ENCODE peak calls at places on chromosomes 11 and 22, in five cellular contexts. J is PC-3, F is AG10803, Z is lung, K is K562. Q is an unnamed sample.

GRCh38 chr22:19719055-19719482 is 4.3 kb upstream of the GP1BB start:
- DNase-seq in J (no peak), F (no peak), Z (no peak), K (peak; percentile 93), Q (no peak)

GRCh38 chr22:47111626-47112373 is 349.4 kb downstream of the TBC1D22A start:
- DNase-seq in J (no peak), Z (no peak), K (no peak), F (no peak), Q (no peak)

GRCh38 chr11:97461044-97461880 is 1071.4 kb downstream of the JRKL start:
- DNase-seq in F (no peak), K (no peak), Z (no peak), J (no peak), Q (no peak)

GRCh38 chr11:129738242-129738641 is 77.4 kb upstream of the TMEM45B start:
- DNase-seq in F (no peak), J (peak; percentile 74), K (no peak), Z (no peak), Q (no peak)

GRCh38 chr22:30182833-30183232 is 63.7 kb downstream of the LIF start:
- DNase-seq in Z (no peak), J (no peak), K (no peak), F (no peak), Q (no peak)

GRCh38 chr22:47567741-47568140 is 805.3 kb downstream of the TBC1D22A start:
- DNase-seq in F (no peak), J (no peak), K (no peak), Z (no peak), Q (no peak)

GRCh38 chr11:97460091-97460490 is 1070.3 kb downstream of the JRKL start:
- DNase-seq in Z (no peak), J (no peak), K (no peak), F (no peak), Q (no peak)

GRCh38 chr11:123421589-123421988 is 8.5 kb upstream of the GRAMD1B start:
- DNase-seq in K (no peak), F (no peak), J (no peak), Z (no peak), Q (no peak)

GRCh38 chr11:2229713-2230297 is 40.6 kb downstream of the ASCL2 start:
- DNase-seq in F (no peak), K (no peak), Z (no peak), J (no peak), Q (no peak)

GRCh38 chr11:35473975-35474374 is 51.4 kb downstream of the PAMR1 start:
- DNase-seq in J (no peak), Z (no peak), F (no peak), K (no peak), Q (no peak)

GRCh38 chr11:23539556-23539955 is 679.3 kb upstream of the CCDC179 start:
- DNase-seq in F (peak; percentile 3), K (no peak), J (no peak), Z (no peak), Q (no peak)

GRCh38 chr11:43567396-43567975 is 113.1 kb upstream of the HSD17B12 start:
- DNase-seq in Z (no peak), F (peak; percentile 54), J (peak; percentile 63), K (peak; percentile 56), Q (no peak)

GRCh38 chr11:8671242-8671641 is 11.2 kb downstream of the TRIM66 start:
- DNase-seq in J (peak; percentile 80), Z (no peak), F (peak; percentile 98), K (no peak), Q (no peak)

GRCh38 chr11:69485337-69486041 is 4.0 kb downstream of the LINC01488 start:
- DNase-seq in F (no peak), J (no peak), K (no peak), Z (no peak), Q (no peak)

GRCh38 chr22:17896552-17896951 is 122.3 kb upstream of the BID start:
- DNase-seq in J (no peak), K (no peak), F (peak; percentile 17), Z (no peak), Q (no peak)

GRCh38 chr11:83951521-83951920 is 665.4 kb upstream of the CCDC90B start:
- DNase-seq in J (no peak), K (no peak), Z (no peak), F (no peak), Q (no peak)

GRCh38 chr11:75474878-75475766 is 42.1 kb upstream of the KLHL35 start:
- DNase-seq in K (peak; percentile 89), F (peak; percentile 48), J (no peak), Z (no peak), Q (no peak)

DNA sequence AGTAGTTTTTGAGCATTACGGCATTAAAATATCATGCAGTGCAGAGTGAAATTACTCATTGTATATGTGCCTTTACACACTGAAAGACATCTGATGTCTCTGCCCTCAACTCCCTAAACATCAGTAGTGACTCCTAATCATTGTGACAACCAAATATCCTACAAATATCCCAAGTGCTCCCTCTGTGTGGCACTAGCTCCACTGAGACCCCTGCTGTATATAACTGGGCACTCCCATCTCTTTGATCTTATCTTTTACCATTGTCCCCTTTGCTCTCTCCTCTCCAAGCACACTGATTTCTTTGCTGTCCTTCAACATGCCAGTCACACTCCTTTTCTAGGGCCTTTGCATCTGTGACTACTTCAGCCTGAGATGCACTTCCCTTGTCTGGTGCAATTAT is 2.6 kb downstream of the SLC5A12 start:
- DNase-seq in F (no peak), J (no peak), K (no peak), Z (no peak), Q (no peak)
- TF ChIP-seq CTCF in F (no peak), J (no peak), K (no peak), Z (no peak), Q (no peak)

GRCh38 chr11:636511-637332 is at the start of gene DRD4:
- DNase-seq in Z (no peak), F (peak; percentile 33), J (no peak), K (no peak), Q (no peak)
- H3K4me3 ChIP-seq in Z (no peak within 1 kb of the TSS), F (no peak within 1 kb of the TSS), J (no peak within 1 kb of the TSS), K (no peak within 1 kb of the TSS), Q (no peak within 1 kb of the TSS)

GRCh38 chr11:3382613-3383275 is 3.8 kb upstream of the ZNF195 start:
- DNase-seq in Z (no peak), F (no peak), J (no peak), K (no peak), Q (no peak)
- TF ChIP-seq CTCF in Z (no peak), F (no peak), J (no peak), K (no peak), Q (no peak)

GRCh38 chr11:47050284-47050683 is 113.7 kb downstream of the CSTPP1 start:
- DNase-seq in F (no peak), J (no peak), K (no peak), Z (no peak), Q (no peak)
- H3K4me3 ChIP-seq in F (no peak overlapping the region), J (no peak overlapping the region), K (no peak overlapping the region), Z (no peak overlapping the region), Q (no peak overlapping the region)

GRCh38 chr11:56950510-56950909 is 38.2 kb upstream of the OR5AK2 start:
- DNase-seq in K (no peak), F (no peak), Z (no peak), J (peak; percentile 37), Q (no peak)
- TF ChIP-seq CTCF in K (no peak), F (no peak), Z (no peak), J (peak; percentile 46), Q (no peak)

GRCh38 chr11:72814831-72815618 is 814 bp downstream of the ATG16L2 start:
- DNase-seq in J (peak; percentile 70), K (peak; percentile 69), Z (no peak), F (peak; percentile 56), Q (peak; percentile 90)

GRCh38 chr11:72813740-72814138 is 472 bp upstream of the ATG16L2 start:
- DNase-seq in K (peak; percentile 80), F (peak; percentile 75), J (peak; percentile 81), Z (peak; percentile 81), Q (no peak)

GRCh38 chr11:72814139-72814830 is at the start of gene ATG16L2:
- DNase-seq in Z (peak; percentile 88), F (peak; percentile 79), K (peak; percentile 92), J (peak; percentile 92), Q (peak; percentile 97)

GRCh38 chr11:72812604-72812967 is 1.6 kb upstream of the ATG16L2 start:
- DNase-seq in J (peak; percentile 48), F (no peak), Z (no peak), K (no peak), Q (peak; percentile 77)

GRCh38 chr11:72812968-72813739 is 1.1 kb upstream of the ATG16L2 start:
- DNase-seq in F (peak; percentile 63), K (peak; percentile 71), J (peak; percentile 85), Z (peak; percentile 62), Q (peak; percentile 88)
- H3K4me3 ChIP-seq in F (peak overlapping the region; percentile 90), K (peak overlapping the region; percentile 59), J (peak overlapping the region; percentile 79), Z (peak overlapping the region; percentile 90), Q (peak overlapping the region; percentile 81)

GRCh38 chr11:102061276-102061675 is 14.0 kb downstream of the CFAP300 start:
- DNase-seq in F (no peak), Z (no peak), J (no peak), K (no peak), Q (no peak)
- TF ChIP-seq CTCF in F (no peak), Z (no peak), J (peak; percentile 47), K (no peak), Q (no peak)